ENCODE peak calls at places on chromosome 1, in seven cellular contexts. One of them, this sample, is unnamed.
A peak's percentile ranks its signal among the peaks of the same experiment; 100 is the strongest.

GRCh38 chr1:97461782-97462181 is 459.1 kb downstream of the DPYD start:
- DNase-seq in A549: no peak
- DNase-seq in uterus: no peak
- DNase-seq in stomach: no peak
- DNase-seq in Peyer's patch: no peak
- DNase-seq in adrenal gland: no peak
- DNase-seq in ovary: no peak
- DNase-seq in this sample: no peak

GRCh38 chr1:81115422-81115821 is 685.3 kb upstream of the ADGRL2 start:
- DNase-seq in Peyer's patch: no peak
- DNase-seq in stomach: no peak
- DNase-seq in ovary: no peak
- DNase-seq in adrenal gland: no peak
- DNase-seq in uterus: no peak
- DNase-seq in A549: no peak
- DNase-seq in this sample: peak; percentile 30

GRCh38 chr1:245807306-245807705 is 652.5 kb downstream of the KIF26B start:
- DNase-seq in A549: no peak
- DNase-seq in Peyer's patch: peak; percentile 55
- DNase-seq in uterus: no peak
- DNase-seq in adrenal gland: no peak
- DNase-seq in stomach: no peak
- DNase-seq in ovary: no peak
- DNase-seq in this sample: no peak

GRCh38 chr1:198701766-198702539 is 63.1 kb downstream of the PTPRC start:
- DNase-seq in A549: no peak
- DNase-seq in stomach: no peak
- DNase-seq in ovary: no peak
- DNase-seq in adrenal gland: no peak
- DNase-seq in uterus: no peak
- DNase-seq in Peyer's patch: no peak
- DNase-seq in this sample: no peak

GRCh38 chr1:70071597-70071996 is 133.8 kb downstream of the LRRC40 start:
- DNase-seq in stomach: no peak
- DNase-seq in A549: no peak
- DNase-seq in adrenal gland: no peak
- DNase-seq in Peyer's patch: no peak
- DNase-seq in uterus: peak; percentile 34
- DNase-seq in ovary: peak; percentile 32
- DNase-seq in this sample: peak; percentile 22

GRCh38 chr1:48572632-48573258 is 100.7 kb upstream of the SPATA6 start:
- DNase-seq in ovary: peak; percentile 45
- DNase-seq in uterus: no peak
- DNase-seq in adrenal gland: peak; percentile 76
- DNase-seq in Peyer's patch: peak; percentile 47
- DNase-seq in stomach: peak; percentile 47
- DNase-seq in A549: peak; percentile 25
- DNase-seq in this sample: peak; percentile 72

GRCh38 chr1:228134591-228134990 is 5.5 kb upstream of the GUK1 start:
- DNase-seq in stomach: no peak
- DNase-seq in adrenal gland: no peak
- DNase-seq in ovary: no peak
- DNase-seq in uterus: no peak
- DNase-seq in Peyer's patch: no peak
- DNase-seq in A549: no peak
- DNase-seq in this sample: no peak

GRCh38 chr1:91755888-91756287 is 130.1 kb downstream of the TGFBR3 start:
- DNase-seq in stomach: no peak
- DNase-seq in adrenal gland: peak; percentile 32
- DNase-seq in A549: no peak
- DNase-seq in uterus: no peak
- DNase-seq in Peyer's patch: no peak
- DNase-seq in ovary: peak; percentile 38
- DNase-seq in this sample: no peak

GRCh38 chr1:196535727-196536126 is 72.5 kb downstream of the KCNT2 start:
- DNase-seq in ovary: no peak
- DNase-seq in stomach: no peak
- DNase-seq in adrenal gland: no peak
- DNase-seq in A549: no peak
- DNase-seq in uterus: no peak
- DNase-seq in Peyer's patch: no peak
- DNase-seq in this sample: no peak

GRCh38 chr1:109786531-109787021 is 22.9 kb upstream of the EPS8L3 start:
- DNase-seq in ovary: peak; percentile 15
- DNase-seq in stomach: peak; percentile 25
- DNase-seq in uterus: peak; percentile 20
- DNase-seq in adrenal gland: peak; percentile 46
- DNase-seq in Peyer's patch: peak; percentile 79
- DNase-seq in A549: peak; percentile 67
- DNase-seq in this sample: peak; percentile 48

GRCh38 chr1:186094170-186094569 is 280.9 kb downstream of the TPR start:
- DNase-seq in uterus: no peak
- DNase-seq in ovary: no peak
- DNase-seq in A549: no peak
- DNase-seq in adrenal gland: no peak
- DNase-seq in Peyer's patch: no peak
- DNase-seq in stomach: no peak
- DNase-seq in this sample: no peak

GRCh38 chr1:67855944-67856343 is 22.7 kb upstream of the GNG12 start:
- DNase-seq in A549: no peak
- DNase-seq in Peyer's patch: no peak
- DNase-seq in stomach: no peak
- DNase-seq in ovary: no peak
- DNase-seq in adrenal gland: no peak
- DNase-seq in uterus: no peak
- DNase-seq in this sample: no peak

GRCh38 chr1:227952374-227953021 is 4.8 kb upstream of the WNT9A start:
- DNase-seq in adrenal gland: no peak
- DNase-seq in uterus: no peak
- DNase-seq in stomach: peak; percentile 16
- DNase-seq in ovary: no peak
- DNase-seq in A549: no peak
- DNase-seq in Peyer's patch: no peak
- DNase-seq in this sample: no peak

GRCh38 chr1:203607169-203607873 is 19.3 kb upstream of the ATP2B4 start:
- DNase-seq in A549: no peak
- DNase-seq in ovary: peak; percentile 74
- DNase-seq in stomach: peak; percentile 33
- DNase-seq in Peyer's patch: peak; percentile 80
- DNase-seq in uterus: peak; percentile 74
- DNase-seq in adrenal gland: peak; percentile 96
- DNase-seq in this sample: peak; percentile 91

GRCh38 chr1:150161747-150162581 is 12.2 kb downstream of the PLEKHO1 start:
- DNase-seq in adrenal gland: no peak
- DNase-seq in stomach: no peak
- DNase-seq in Peyer's patch: no peak
- DNase-seq in ovary: no peak
- DNase-seq in uterus: peak; percentile 28
- DNase-seq in A549: no peak
- DNase-seq in this sample: no peak

GRCh38 chr1:109984456-109985250 is at the start of gene AHCYL1:
- DNase-seq in adrenal gland: peak; percentile 100
- DNase-seq in Peyer's patch: peak; percentile 100
- DNase-seq in stomach: peak; percentile 100
- DNase-seq in A549: peak; percentile 92
- DNase-seq in uterus: peak; percentile 99
- DNase-seq in ovary: peak; percentile 100
- DNase-seq in this sample: peak; percentile 100

GRCh38 chr1:43936470-43937151 is 3.0 kb downstream of the ARTN start:
- DNase-seq in stomach: peak; percentile 45
- DNase-seq in uterus: no peak
- DNase-seq in Peyer's patch: no peak
- DNase-seq in ovary: no peak
- DNase-seq in adrenal gland: peak; percentile 43
- DNase-seq in A549: no peak
- DNase-seq in this sample: peak; percentile 40

GRCh38 chr1:7561331-7561921 is 209.7 kb upstream of the VAMP3 start:
- DNase-seq in Peyer's patch: no peak
- DNase-seq in ovary: no peak
- DNase-seq in uterus: no peak
- DNase-seq in adrenal gland: no peak
- DNase-seq in A549: no peak
- DNase-seq in stomach: no peak
- DNase-seq in this sample: no peak

GRCh38 chr1:243346481-243346880 is 90.6 kb downstream of the SDCCAG8 start:
- DNase-seq in uterus: no peak
- DNase-seq in stomach: no peak
- DNase-seq in A549: no peak
- DNase-seq in adrenal gland: no peak
- DNase-seq in ovary: no peak
- DNase-seq in Peyer's patch: no peak
- DNase-seq in this sample: no peak

GRCh38 chr1:243348331-243348730 is 92.5 kb downstream of the SDCCAG8 start:
- DNase-seq in A549: no peak
- DNase-seq in uterus: no peak
- DNase-seq in adrenal gland: no peak
- DNase-seq in ovary: no peak
- DNase-seq in Peyer's patch: no peak
- DNase-seq in stomach: no peak
- DNase-seq in this sample: no peak

GRCh38 chr1:243343970-243344749 is 88.3 kb downstream of the SDCCAG8 start:
- DNase-seq in stomach: no peak
- DNase-seq in adrenal gland: no peak
- DNase-seq in A549: peak; percentile 25
- DNase-seq in ovary: no peak
- DNase-seq in Peyer's patch: no peak
- DNase-seq in uterus: no peak
- DNase-seq in this sample: no peak

GRCh38 chr1:243346016-243346415 is 90.2 kb downstream of the SDCCAG8 start:
- DNase-seq in A549: no peak
- DNase-seq in Peyer's patch: no peak
- DNase-seq in stomach: no peak
- DNase-seq in adrenal gland: no peak
- DNase-seq in ovary: no peak
- DNase-seq in uterus: no peak
- DNase-seq in this sample: no peak

GRCh38 chr1:243345205-243345604 is 89.4 kb downstream of the SDCCAG8 start:
- DNase-seq in ovary: peak; percentile 47
- DNase-seq in Peyer's patch: no peak
- DNase-seq in adrenal gland: no peak
- DNase-seq in stomach: no peak
- DNase-seq in A549: no peak
- DNase-seq in uterus: no peak
- DNase-seq in this sample: peak; percentile 70
- TF ChIP-seq CTCF in ovary: no peak
- TF ChIP-seq CTCF in Peyer's patch: no peak
- TF ChIP-seq CTCF in adrenal gland: peak; percentile 10
- TF ChIP-seq CTCF in stomach: peak; percentile 32
- TF ChIP-seq CTCF in A549: peak; percentile 56
- TF ChIP-seq CTCF in uterus: no peak
- TF ChIP-seq CTCF in this sample: peak; percentile 47

GRCh38 chr1:204672069-204672468 is 13.5 kb downstream of the LRRN2 start:
- DNase-seq in stomach: no peak
- DNase-seq in uterus: no peak
- DNase-seq in A549: no peak
- DNase-seq in ovary: no peak
- DNase-seq in Peyer's patch: no peak
- DNase-seq in adrenal gland: no peak
- DNase-seq in this sample: no peak
- H3K27ac ChIP-seq in stomach: no peak overlapping the region
- H3K27ac ChIP-seq in uterus: no peak overlapping the region
- H3K27ac ChIP-seq in A549: no peak overlapping the region
- H3K27ac ChIP-seq in ovary: no peak overlapping the region
- H3K27ac ChIP-seq in Peyer's patch: no peak overlapping the region
- H3K27ac ChIP-seq in adrenal gland: no peak overlapping the region
- H3K27ac ChIP-seq in this sample: no peak overlapping the region

GRCh38 chr1:37261129-37261528 is 213.3 kb upstream of the ZC3H12A start:
- DNase-seq in A549: no peak
- DNase-seq in ovary: no peak
- DNase-seq in Peyer's patch: no peak
- DNase-seq in stomach: no peak
- DNase-seq in adrenal gland: no peak
- DNase-seq in uterus: no peak
- DNase-seq in this sample: no peak

GRCh38 chr1:37259019-37259418 is 215.4 kb upstream of the ZC3H12A start:
- DNase-seq in adrenal gland: no peak
- DNase-seq in ovary: no peak
- DNase-seq in Peyer's patch: no peak
- DNase-seq in A549: no peak
- DNase-seq in stomach: no peak
- DNase-seq in uterus: no peak
- DNase-seq in this sample: no peak

GRCh38 chr1:37265786-37266667 is 208.4 kb upstream of the ZC3H12A start:
- DNase-seq in ovary: no peak
- DNase-seq in A549: no peak
- DNase-seq in stomach: no peak
- DNase-seq in Peyer's patch: no peak
- DNase-seq in adrenal gland: no peak
- DNase-seq in uterus: no peak
- DNase-seq in this sample: no peak

GRCh38 chr1:37265156-37265555 is 209.2 kb upstream of the ZC3H12A start:
- DNase-seq in Peyer's patch: no peak
- DNase-seq in adrenal gland: no peak
- DNase-seq in A549: no peak
- DNase-seq in ovary: no peak
- DNase-seq in stomach: no peak
- DNase-seq in uterus: no peak
- DNase-seq in this sample: no peak

DNA sequence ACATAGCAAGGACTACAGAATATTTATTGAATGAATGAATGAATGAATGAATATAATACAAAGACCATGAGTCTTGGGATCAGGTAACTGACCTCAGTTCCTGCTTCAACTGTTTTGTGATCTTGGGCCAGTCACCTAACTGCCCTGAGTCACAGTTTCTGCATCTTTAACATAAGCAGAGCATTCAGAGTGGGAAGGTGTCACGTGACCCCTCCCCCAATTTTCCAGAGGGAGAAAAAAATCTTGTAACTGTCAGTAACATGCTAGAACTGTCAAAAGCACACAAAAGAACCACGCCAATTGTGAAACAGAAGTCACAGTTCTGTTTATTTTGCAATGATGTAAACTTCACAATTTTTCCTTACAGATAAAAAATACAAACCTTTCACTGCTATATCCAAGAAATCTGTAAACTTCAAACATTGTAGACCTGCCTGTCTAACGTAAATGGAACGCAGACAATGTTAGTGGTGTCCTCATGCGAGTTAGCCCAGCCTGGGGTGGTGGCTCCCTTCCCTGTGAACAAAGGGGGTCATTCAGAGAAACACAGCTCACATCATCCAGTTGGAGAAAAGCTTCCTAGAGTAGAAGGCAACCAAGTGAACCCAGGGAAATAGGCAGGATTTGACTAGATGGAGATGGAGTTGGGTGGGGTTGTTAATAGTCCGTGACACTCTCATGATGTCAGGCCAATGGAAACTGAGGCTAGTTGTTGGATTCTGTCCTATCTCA is 211.8 kb upstream of the ZC3H12A start:
- DNase-seq in uterus: no peak
- DNase-seq in ovary: no peak
- DNase-seq in adrenal gland: no peak
- DNase-seq in Peyer's patch: no peak
- DNase-seq in stomach: no peak
- DNase-seq in A549: no peak
- DNase-seq in this sample: no peak
- TF ChIP-seq POLR2A in uterus: no peak
- TF ChIP-seq POLR2A in ovary: no peak
- TF ChIP-seq POLR2A in adrenal gland: no peak
- TF ChIP-seq POLR2A in Peyer's patch: no peak
- TF ChIP-seq POLR2A in stomach: no peak
- TF ChIP-seq POLR2A in A549: no peak
- TF ChIP-seq POLR2A in this sample: no peak

GRCh38 chr1:50333595-50333974 is 89.7 kb downstream of the DMRTA2 start:
- DNase-seq in Peyer's patch: peak; percentile 60
- DNase-seq in stomach: peak; percentile 45
- DNase-seq in ovary: peak; percentile 20
- DNase-seq in A549: peak; percentile 46
- DNase-seq in uterus: no peak
- DNase-seq in adrenal gland: peak; percentile 39
- DNase-seq in this sample: peak; percentile 72
- TF ChIP-seq CTCF in Peyer's patch: peak; percentile 40
- TF ChIP-seq CTCF in stomach: no peak
- TF ChIP-seq CTCF in ovary: no peak
- TF ChIP-seq CTCF in A549: peak; percentile 38
- TF ChIP-seq CTCF in uterus: peak; percentile 27
- TF ChIP-seq CTCF in adrenal gland: peak; percentile 41
- TF ChIP-seq CTCF in this sample: peak; percentile 75

This sample was measured in testis.